ENCODE peak calls at places on chromosomes 5 and 9, in nine cellular contexts. X is HCT116; E is OCI-LY7; P is tibial nerve; Y is lower lobe of right lung; K is heart left ventricle; Q is naive thymus-derived CD4-positive, alpha-beta T cell; V is uterus; O is trophoblast cell. W is an unnamed sample.

GRCh38 chr5:163889369-163889768 is 383.9 kb downstream of the MAT2B start:
- DNase-seq in X (no peak), E (no peak), P (no peak), Y (no peak), K (no peak), Q (no peak), V (no peak), O (no peak), W (no peak)

GRCh38 chr5:142422426-142422825 is 97.6 kb upstream of the SPRY4 start:
- DNase-seq in X (no peak), E (no peak), P (no peak), Y (no peak), K (no peak), Q (no peak), V (no peak), O (no peak), W (no peak)

GRCh38 chr5:71938886-71939285 is 168.4 kb upstream of the MAP1B start:
- DNase-seq in X (no peak), E (no peak), P (no peak), Y (peak), K (no peak), Q (no peak), V (no peak), O (no peak), W (peak)

GRCh38 chr9:74570879-74571512 is 73.9 kb downstream of the RORB start:
- DNase-seq in X (peak), E (peak), P (peak), Y (no peak), K (no peak), Q (no peak), V (no peak), O (peak), W (no peak)

GRCh38 chr5:38547257-38547656 is 9.2 kb downstream of the LIFR start:
- DNase-seq in X (no peak), E (no peak), P (no peak), Y (no peak), K (no peak), Q (no peak), V (no peak), O (no peak), W (no peak)

GRCh38 chr9:81686614-81687520 is 2.5 kb downstream of the TLE1 start:
- DNase-seq in X (peak), E (no peak), P (peak), Y (peak), K (peak), Q (peak), V (peak), O (peak), W (peak)

GRCh38 chr5:55063220-55063863 is 39.1 kb upstream of the GZMA start:
- DNase-seq in X (no peak), E (no peak), P (no peak), Y (no peak), K (no peak), Q (no peak), V (no peak), O (peak), W (no peak)

GRCh38 chr5:67140413-67140812 is 56.2 kb downstream of the CD180 start:
- DNase-seq in X (no peak), E (no peak), P (no peak), Y (no peak), K (no peak), Q (no peak), V (no peak), O (no peak), W (no peak)

GRCh38 chr9:133203506-133204075 is 5.5 kb downstream of the OBP2B start:
- DNase-seq in X (no peak), E (no peak), P (no peak), Y (no peak), K (no peak), Q (no peak), V (no peak), O (no peak), W (no peak)

GRCh38 chr9:70405808-70406445 is 8.5 kb downstream of the KLF9 start:
- DNase-seq in X (no peak), E (no peak), P (no peak), Y (no peak), K (no peak), Q (no peak), V (peak), O (peak), W (no peak)

GRCh38 chr9:3521961-3522360 is 3.8 kb downstream of the RFX3 start:
- DNase-seq in X (no peak), E (peak), P (no peak), Y (no peak), K (no peak), Q (no peak), V (no peak), O (no peak), W (no peak)
- H3K27ac ChIP-seq in X (no peak), E (peak), P (no peak), Y (no peak), K (no peak), Q (no peak), V (no peak), O (no peak), W (no peak)

DNA sequence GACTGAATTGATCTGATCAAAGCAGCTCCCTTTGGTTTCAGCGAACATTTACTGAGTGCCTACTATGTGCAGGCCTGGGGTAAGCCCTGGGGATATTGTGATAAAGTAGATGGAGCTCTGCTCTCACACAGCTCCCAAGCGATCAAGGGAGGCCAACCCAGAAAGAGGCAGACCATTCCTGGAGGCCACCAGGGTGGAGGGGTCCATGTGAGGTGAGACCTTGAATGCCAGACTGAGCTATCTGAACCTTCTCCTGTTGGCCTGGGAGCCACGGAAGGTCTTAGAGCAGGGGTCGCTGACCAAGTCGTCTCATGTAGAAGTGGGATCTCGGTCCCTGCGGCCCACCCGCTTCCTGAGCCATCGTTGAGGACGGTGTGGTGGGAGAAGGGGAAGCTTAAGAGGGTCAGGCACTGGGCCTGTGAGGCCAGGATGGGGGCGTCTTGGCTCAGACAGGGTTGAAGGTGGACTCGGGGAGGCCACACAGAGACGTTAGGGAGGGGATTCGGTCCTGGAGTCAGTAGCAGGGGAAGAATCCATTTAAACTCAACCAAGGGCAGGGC is 62.2 kb upstream of the IL17B start:
- DNase-seq in X (no peak), E (no peak), P (no peak), Y (no peak), K (no peak), Q (no peak), V (no peak), O (no peak), W (no peak)
- H3K27ac ChIP-seq in X (no peak), E (no peak), P (no peak), Y (no peak), K (no peak), Q (no peak), V (no peak), O (no peak), W (peak)

DNA sequence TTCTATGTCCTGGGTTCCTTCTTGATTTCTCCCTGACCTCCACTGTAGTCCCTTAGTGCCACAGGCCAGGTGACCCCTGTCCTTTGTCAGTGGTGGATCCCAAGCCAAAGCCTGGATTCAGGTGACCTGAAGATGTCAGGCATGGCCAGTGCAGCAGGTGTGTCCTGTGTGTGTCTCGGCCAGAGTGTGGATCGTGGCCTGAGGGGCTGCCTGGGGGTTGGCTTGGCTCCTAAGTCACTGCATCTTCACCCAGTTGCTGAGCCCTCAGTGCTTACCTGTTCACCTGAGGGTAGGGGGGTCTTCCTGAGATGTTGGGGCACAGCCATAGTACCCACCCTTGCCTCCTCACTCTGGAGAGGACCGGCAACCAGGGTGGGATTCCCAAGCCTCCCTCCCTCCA is 61.8 kb upstream of the PITX1 start:
- DNase-seq in X (no peak), E (no peak), P (no peak), Y (no peak), K (no peak), Q (no peak), V (no peak), O (no peak), W (no peak)
- H3K27ac ChIP-seq in X (no peak), E (no peak), P (no peak), Y (no peak), K (no peak), Q (no peak), V (no peak), O (no peak), W (no peak)

GRCh38 chr5:83375049-83375710 is 96.4 kb upstream of the VCAN start:
- DNase-seq in X (no peak), E (no peak), P (no peak), Y (no peak), K (no peak), Q (no peak), V (no peak), O (no peak), W (no peak)
- H3K27ac ChIP-seq in X (no peak), E (no peak), P (peak), Y (no peak), K (peak), Q (no peak), V (peak), O (no peak), W (no peak)

GRCh38 chr5:80034559-80034958 is 589 bp upstream of the THBS4 start:
- DNase-seq in X (no peak), E (no peak), P (no peak), Y (no peak), K (no peak), Q (no peak), V (no peak), O (no peak), W (no peak)

GRCh38 chr5:80034962-80035821 is at the start of gene THBS4:
- DNase-seq in X (no peak), E (no peak), P (no peak), Y (no peak), K (peak), Q (no peak), V (no peak), O (no peak), W (no peak)

GRCh38 chr5:80031109-80031508 is 4.0 kb upstream of the THBS4 start:
- DNase-seq in X (no peak), E (no peak), P (no peak), Y (no peak), K (no peak), Q (no peak), V (no peak), O (no peak), W (no peak)

GRCh38 chr5:80035839-80036238 is 691 bp downstream of the THBS4 start:
- DNase-seq in X (no peak), E (no peak), P (no peak), Y (no peak), K (no peak), Q (no peak), V (no peak), O (no peak), W (no peak)

GRCh38 chr5:80033513-80033912 is 1.6 kb upstream of the THBS4 start:
- DNase-seq in X (no peak), E (no peak), P (no peak), Y (no peak), K (no peak), Q (no peak), V (no peak), O (no peak), W (no peak)
- H3K27ac ChIP-seq in X (no peak), E (no peak), P (no peak), Y (no peak), K (no peak), Q (no peak), V (no peak), O (no peak), W (no peak)

GRCh38 chr5:140273401-140273877 is 29.5 kb downstream of the PFDN1 start:
- DNase-seq in X (no peak), E (no peak), P (peak), Y (peak), K (no peak), Q (no peak), V (no peak), O (peak), W (no peak)

GRCh38 chr5:140270008-140270407 is 32.9 kb downstream of the PFDN1 start:
- DNase-seq in X (no peak), E (no peak), P (no peak), Y (no peak), K (no peak), Q (no peak), V (no peak), O (no peak), W (no peak)

GRCh38 chr5:140275837-140276236 is 27.1 kb downstream of the PFDN1 start:
- DNase-seq in X (no peak), E (no peak), P (no peak), Y (no peak), K (no peak), Q (no peak), V (no peak), O (no peak), W (no peak)
- H3K27ac ChIP-seq in X (no peak), E (no peak), P (no peak), Y (no peak), K (no peak), Q (no peak), V (no peak), O (no peak), W (no peak)

DNA sequence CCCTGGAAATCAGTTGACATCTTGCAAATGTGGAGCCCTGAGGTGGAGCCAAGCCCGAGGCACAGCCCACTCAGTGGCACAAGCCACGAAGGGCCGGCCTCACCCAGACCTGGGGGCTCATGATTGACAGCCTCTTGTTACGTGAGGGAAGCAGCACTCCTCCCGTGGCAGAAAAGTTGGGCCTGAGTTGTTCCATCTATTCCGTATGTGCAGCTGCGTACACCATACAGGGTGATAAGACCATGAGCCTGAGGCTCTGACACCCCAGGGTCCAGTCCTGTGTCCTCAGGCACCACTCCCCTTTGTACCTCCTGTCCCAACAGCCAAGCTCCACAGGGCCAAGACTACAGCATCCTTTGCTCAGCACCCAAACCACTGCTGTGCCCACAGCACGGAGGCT is 1.9 kb upstream of the ORM2 start:
- DNase-seq in X (no peak), E (no peak), P (no peak), Y (no peak), K (no peak), Q (no peak), V (no peak), O (no peak), W (no peak)
- H3K27ac ChIP-seq in X (no peak), E (no peak), P (no peak), Y (no peak), K (no peak), Q (no peak), V (no peak), O (no peak), W (no peak)

DNA sequence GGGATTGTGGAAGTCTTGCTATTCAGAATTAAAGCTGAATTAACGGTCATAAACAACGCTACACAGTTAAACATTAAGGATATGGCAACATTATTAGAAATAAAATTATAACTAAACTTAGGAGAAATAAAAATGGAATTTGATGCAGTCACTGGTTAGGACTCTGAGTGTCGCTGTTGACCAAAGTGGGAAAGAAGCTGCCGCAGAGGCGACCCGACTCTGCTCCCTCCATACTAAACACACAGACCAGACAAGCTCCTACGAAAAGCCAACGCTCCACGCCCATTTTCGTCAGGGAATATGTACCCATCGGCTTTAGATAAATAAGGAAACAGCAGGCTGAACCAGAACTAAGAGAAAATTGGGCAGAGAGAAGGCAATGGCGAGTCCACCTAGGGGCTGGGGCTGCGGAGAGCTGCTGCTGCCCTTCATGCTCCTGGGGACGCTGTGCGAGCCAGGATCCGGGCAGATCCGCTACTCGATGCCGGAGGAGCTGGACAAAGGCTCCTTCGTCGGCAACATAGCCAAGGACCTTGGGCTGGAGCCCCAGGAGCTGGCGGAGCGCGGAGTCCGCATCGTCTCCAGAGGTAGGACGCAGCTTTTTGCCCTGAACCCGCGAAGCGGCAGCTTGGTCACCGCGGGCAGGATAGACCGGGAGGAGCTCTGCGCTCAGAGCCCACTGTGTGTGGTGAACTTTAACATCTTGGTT is at the start of gene PCDHGA5:
- DNase-seq in X (no peak), E (no peak), P (no peak), Y (no peak), K (no peak), Q (no peak), V (no peak), O (no peak), W (no peak)
- H3K27ac ChIP-seq in X (no peak), E (peak), P (no peak), Y (no peak), K (no peak), Q (no peak), V (no peak), O (no peak), W (no peak)

DNA sequence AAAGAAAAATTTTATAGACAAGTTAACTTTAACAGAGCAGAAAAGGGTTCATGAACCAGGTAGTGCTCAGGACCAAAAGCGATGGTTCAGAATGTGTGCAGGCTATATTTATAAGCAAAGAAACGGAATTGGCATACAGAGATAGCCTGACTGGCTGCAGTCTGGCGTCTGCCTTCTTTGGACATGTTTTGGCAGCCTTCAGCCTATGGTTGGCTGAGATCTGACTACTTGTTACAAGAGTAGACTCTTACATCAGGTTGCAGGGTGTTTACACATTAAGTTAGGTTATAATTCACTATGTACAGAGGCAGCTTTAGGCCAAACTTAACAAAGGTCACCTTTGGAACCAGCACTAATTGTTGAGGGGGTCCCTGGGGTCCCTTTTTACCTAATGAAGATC is 7.0 kb downstream of the NOP16 start:
- DNase-seq in X (no peak), E (no peak), P (no peak), Y (no peak), K (peak), Q (no peak), V (no peak), O (no peak), W (no peak)
- H3K27ac ChIP-seq in X (no peak), E (no peak), P (no peak), Y (no peak), K (peak), Q (no peak), V (no peak), O (no peak), W (no peak)

DNA sequence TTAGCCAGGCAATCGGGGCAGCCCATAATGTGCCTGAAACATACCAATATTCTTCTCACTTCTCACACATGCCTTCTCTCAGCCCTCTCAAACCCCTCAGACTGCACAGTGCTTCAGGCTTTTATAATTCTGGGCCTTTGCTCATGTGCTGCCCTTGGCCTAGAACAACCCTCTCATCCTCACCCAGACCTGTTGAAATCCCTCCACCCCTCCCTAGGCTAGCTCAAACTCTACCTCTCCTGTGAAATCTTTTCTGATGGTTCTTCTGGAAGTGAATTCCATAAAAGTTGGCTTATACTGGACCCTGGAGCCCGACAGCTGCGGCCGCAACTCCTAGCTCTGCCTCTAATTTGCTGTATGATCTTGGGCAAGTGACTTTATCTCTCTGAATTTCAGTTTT is 221.5 kb downstream of the MAPKAP1 start:
- DNase-seq in X (no peak), E (no peak), P (no peak), Y (no peak), K (no peak), Q (no peak), V (no peak), O (no peak), W (no peak)
- H3K27ac ChIP-seq in X (no peak), E (no peak), P (peak), Y (no peak), K (peak), Q (no peak), V (peak), O (no peak), W (no peak)